ENCODE peak calls at places on chromosome 16, in nine cellular contexts. V is left kidney; L is skeletal muscle cell; N is ELR; O is midbrain; I is progenitor cell of endocrine pancreas; F is AG08395; W is stimulated activated naive B cell treated with anti-CD40 and anti-IgM and Interleukin-4, amounts not matched to agents 10 μg/mL and 1 μg/mL and 100 μg/mL, for 72 hours; H is IMR-90. T is an unnamed sample.

GRCh38 chr16:75764154-75764768 is 38.0 kb upstream of the CPHXL start:
- DNase-seq in V (peak; percentile 86), L (peak; percentile 10), N (peak; percentile 67), O (peak; percentile 80), I (peak; percentile 33), F (peak; percentile 77), W (peak; percentile 38), H (peak; percentile 70), T (peak; percentile 31)

GRCh38 chr16:4309833-4310266 is 6.0 kb upstream of the GLIS2 start:
- DNase-seq in V (peak; percentile 70), L (no peak), N (peak; percentile 82), O (no peak), I (peak; percentile 70), F (peak; percentile 32), W (peak; percentile 63), H (peak; percentile 93), T (no peak)

GRCh38 chr16:58087209-58087913 is 41.8 kb downstream of the CFAP20 start:
- DNase-seq in V (no peak), L (no peak), N (no peak), O (no peak), I (no peak), F (no peak), W (no peak), H (no peak), T (no peak)

GRCh38 chr16:22634913-22635312 is 124.2 kb downstream of the NPIPB5 start:
- DNase-seq in V (no peak), L (no peak), N (no peak), O (no peak), I (no peak), F (no peak), W (no peak), H (no peak), T (no peak)

GRCh38 chr16:6020162-6020980 is 922.8 kb upstream of the EEF2KMT start:
- DNase-seq in V (peak; percentile 43), L (no peak), N (no peak), O (no peak), I (no peak), F (no peak), W (no peak), H (no peak), T (no peak)

GRCh38 chr16:66199189-66199588 is 167.3 kb upstream of the CDH5 start:
- DNase-seq in V (no peak), L (no peak), N (no peak), O (no peak), I (no peak), F (peak; percentile 36), W (no peak), H (peak; percentile 28), T (no peak)

GRCh38 chr16:48511071-48511540 is 98.9 kb downstream of the N4BP1 start:
- DNase-seq in V (no peak), L (peak; percentile 45), N (peak; percentile 9), O (no peak), I (no peak), F (peak; percentile 68), W (no peak), H (peak; percentile 68), T (peak; percentile 49)

GRCh38 chr16:28899882-28900600 is 21.8 kb downstream of the ATP2A1 start:
- DNase-seq in V (no peak), L (no peak), N (no peak), O (no peak), I (no peak), F (no peak), W (no peak), H (no peak), T (no peak)

GRCh38 chr16:49993579-49993978 is 31.4 kb upstream of the CNEP1R1 start:
- DNase-seq in V (no peak), L (no peak), N (no peak), O (no peak), I (no peak), F (no peak), W (no peak), H (no peak), T (no peak)

GRCh38 chr16:56675685-56676210 is 6.1 kb downstream of the MT1H start:
- DNase-seq in V (peak; percentile 42), L (no peak), N (no peak), O (no peak), I (no peak), F (no peak), W (no peak), H (no peak), T (no peak)

GRCh38 chr16:17173134-17173729 is 297.5 kb downstream of the XYLT1 start:
- DNase-seq in V (no peak), L (peak; percentile 96), N (peak; percentile 19), O (peak; percentile 15), I (no peak), F (no peak), W (peak; percentile 7), H (peak; percentile 63), T (no peak)

GRCh38 chr16:88941933-88942909 is 34.8 kb downstream of the CBFA2T3 start:
- DNase-seq in V (peak; percentile 88), L (no peak), N (peak; percentile 28), O (no peak), I (peak; percentile 71), F (peak; percentile 64), W (peak; percentile 57), H (no peak), T (no peak)

GRCh38 chr16:17470002-17470870 is 524 bp downstream of the XYLT1 start:
- DNase-seq in V (peak; percentile 66), L (no peak), N (peak; percentile 37), O (no peak), I (peak; percentile 22), F (peak; percentile 31), W (no peak), H (no peak), T (no peak)

GRCh38 chr16:50422926-50423325 is 54.1 kb upstream of the BRD7 start:
- DNase-seq in V (no peak), L (no peak), N (no peak), O (no peak), I (no peak), F (no peak), W (no peak), H (no peak), T (no peak)

GRCh38 chr16:69166221-69166833 is 20.6 kb upstream of the SNTB2 start:
- DNase-seq in V (peak; percentile 72), L (no peak), N (peak; percentile 78), O (no peak), I (no peak), F (peak; percentile 29), W (no peak), H (peak; percentile 82), T (no peak)

GRCh38 chr16:72241930-72242329 is 70.0 kb upstream of the PMFBP1 start:
- DNase-seq in V (peak; percentile 76), L (no peak), N (peak; percentile 77), O (peak; percentile 42), I (no peak), F (peak; percentile 62), W (no peak), H (peak; percentile 55), T (peak; percentile 19)

GRCh38 chr16:4833584-4833983 is 13.5 kb downstream of the GLYR1 start:
- DNase-seq in V (no peak), L (no peak), N (no peak), O (no peak), I (no peak), F (no peak), W (no peak), H (no peak), T (no peak)

GRCh38 chr16:24643489-24643888 is 86.0 kb upstream of the TNRC6A start:
- DNase-seq in V (no peak), L (no peak), N (no peak), O (no peak), I (no peak), F (no peak), W (no peak), H (no peak), T (no peak)

GRCh38 chr16:67767953-67768352 is 38.4 kb downstream of the RANBP10 start:
- DNase-seq in V (no peak), L (peak; percentile 32), N (peak; percentile 85), O (no peak), I (no peak), F (no peak), W (no peak), H (peak; percentile 88), T (peak; percentile 57)

GRCh38 chr16:11691771-11692170 is 23.5 kb downstream of the SNN start:
- DNase-seq in V (no peak), L (no peak), N (no peak), O (no peak), I (no peak), F (no peak), W (no peak), H (no peak), T (no peak)

GRCh38 chr16:80931985-80932720 is 74.5 kb downstream of the CMC2 start:
- DNase-seq in V (peak; percentile 87), L (peak; percentile 56), N (peak; percentile 74), O (peak; percentile 68), I (peak; percentile 36), F (peak; percentile 57), W (no peak), H (peak; percentile 35), T (no peak)

GRCh38 chr16:20822451-20823128 is 16.3 kb downstream of the REXO5 start:
- DNase-seq in V (no peak), L (no peak), N (no peak), O (no peak), I (no peak), F (no peak), W (no peak), H (no peak), T (no peak)

GRCh38 chr16:2162676-2163118 is 7.1 kb downstream of the TRAF7 start:
- DNase-seq in V (no peak), L (no peak), N (no peak), O (no peak), I (no peak), F (no peak), W (no peak), H (no peak), T (no peak)

GRCh38 chr16:6335072-6335471 is 997.6 kb upstream of the RBFOX1 start:
- DNase-seq in V (peak; percentile 43), L (no peak), N (peak; percentile 18), O (no peak), I (no peak), F (no peak), W (no peak), H (no peak), T (no peak)

GRCh38 chr16:74073471-74073870 is 223.1 kb upstream of the PSMD7 start:
- DNase-seq in V (peak; percentile 54), L (no peak), N (no peak), O (no peak), I (no peak), F (no peak), W (no peak), H (peak; percentile 8), T (no peak)

GRCh38 chr16:70430667-70431536 is 8.0 kb downstream of the ST3GAL2 start:
- DNase-seq in V (peak; percentile 75), L (no peak), N (no peak), O (no peak), I (no peak), F (no peak), W (peak; percentile 84), H (peak; percentile 24), T (no peak)

GRCh38 chr16:75420987-75421819 is 12.1 kb downstream of the CFDP1 start:
- DNase-seq in V (peak; percentile 86), L (peak; percentile 56), N (peak; percentile 72), O (peak; percentile 3), I (peak; percentile 27), F (peak; percentile 29), W (peak; percentile 27), H (peak; percentile 45), T (no peak)

GRCh38 chr16:81779540-81780320 is 639 bp downstream of the PLCG2 start:
- DNase-seq in V (peak; percentile 74), L (no peak), N (peak; percentile 24), O (no peak), I (no peak), F (no peak), W (no peak), H (no peak), T (no peak)

GRCh38 chr16:57544129-57544653 is 1.7 kb downstream of the ADGRG5 start:
- DNase-seq in V (no peak), L (no peak), N (no peak), O (no peak), I (no peak), F (no peak), W (peak; percentile 85), H (no peak), T (no peak)

GRCh38 chr16:69073181-69073669 is 32.2 kb upstream of the HAS3 start:
- DNase-seq in V (no peak), L (peak; percentile 63), N (peak; percentile 97), O (no peak), I (no peak), F (peak; percentile 66), W (no peak), H (peak; percentile 92), T (peak; percentile 44)

GRCh38 chr16:18839555-18839954 is 38.2 kb upstream of the ARL6IP1 start:
- DNase-seq in V (no peak), L (no peak), N (no peak), O (no peak), I (no peak), F (no peak), W (no peak), H (no peak), T (no peak)